ENCODE peak calls at places on chromosomes 7 and 10, in ten cellular contexts. H is fibroblast of lung, C is mesenchymal stem cell, G is HepG2, Y is H1, J is neural progenitor cell, D is mesendoderm, E is trophoblast cell, P is GM12878, W is A549. M is an unnamed sample. For H3K4me1, the result is how much of the 10 kb centered on the place peaks cover.

GRCh38 chr10:28008054-28008453 is 9.2 kb upstream of the ODAD2 start:
- DNase-seq in P (no peak), C (no peak), D (no peak), H (no peak), G (no peak), W (no peak), Y (no peak), J (no peak), E (no peak), M (no peak)

GRCh38 chr7:149855368-149856305 is 17.5 kb downstream of the ZNF862 start:
- DNase-seq in Y (no peak), C (peak), G (peak), J (peak), D (peak), H (peak), E (no peak), W (no peak), P (no peak), M (no peak)

GRCh38 chr10:76649723-76650127 is 987.9 kb downstream of the KCNMA1 start:
- DNase-seq in H (peak), P (no peak), W (peak), G (no peak), C (peak), E (no peak), J (no peak), Y (no peak), D (no peak), M (no peak)

GRCh38 chr10:111126073-111126472 is 49.2 kb downstream of the ADRA2A start:
- DNase-seq in D (no peak), H (peak), J (no peak), P (no peak), C (no peak), G (no peak), Y (no peak), W (no peak), E (no peak), M (no peak)

GRCh38 chr7:8197994-8198698 is 63.8 kb downstream of the ICA1 start:
- DNase-seq in G (no peak), C (no peak), D (no peak), E (no peak), P (no peak), W (no peak), H (no peak), Y (no peak), J (no peak), M (no peak)

GRCh38 chr10:72076756-72077155 is 11.6 kb downstream of the SPOCK2 start:
- DNase-seq in Y (no peak), P (no peak), E (no peak), H (no peak), C (no peak), J (no peak), D (no peak), G (no peak), W (no peak), M (no peak)

GRCh38 chr7:45001138-45001694 is 1.2 kb downstream of the CCM2 start:
- DNase-seq in G (no peak), P (no peak), E (peak), W (no peak), H (peak), D (peak), C (peak), J (peak), Y (no peak), M (peak)

GRCh38 chr7:11707606-11708193 is 124.3 kb downstream of the THSD7A start:
- DNase-seq in W (no peak), H (peak), E (no peak), J (no peak), D (no peak), Y (no peak), C (peak), G (no peak), P (no peak), M (no peak)

GRCh38 chr10:100519321-100520051 is at the start of gene SEC31B:
- DNase-seq in Y (no peak), G (peak), J (peak), D (peak), P (no peak), W (no peak), C (peak), H (no peak), E (no peak), M (no peak)

GRCh38 chr7:131111-132094 is 61.0 kb upstream of the FAM20C start:
- DNase-seq in D (no peak), J (no peak), G (no peak), P (no peak), H (peak), W (no peak), C (no peak), Y (no peak), E (no peak), M (no peak)

GRCh38 chr7:23426876-23427275 is 43.4 kb downstream of the IGF2BP3 start:
- DNase-seq in Y (no peak), P (no peak), D (no peak), E (no peak), G (no peak), J (no peak), W (no peak), C (no peak), H (peak), M (no peak)

GRCh38 chr7:50197547-50197946 is 104.5 kb upstream of the ZPBP start:
- DNase-seq in G (peak), J (no peak), P (peak), Y (peak), H (no peak), W (no peak), D (peak), C (no peak), E (peak), M (no peak)

GRCh38 chr7:69652947-69653701 is 54.8 kb downstream of the AUTS2 start:
- DNase-seq in D (no peak), W (no peak), H (no peak), J (no peak), E (no peak), Y (no peak), P (no peak), C (no peak), G (no peak), M (no peak)

GRCh38 chr7:77651544-77652162 is 44.6 kb upstream of the RSBN1L start:
- DNase-seq in Y (no peak), D (peak), C (peak), H (peak), G (peak), P (no peak), J (peak), W (peak), E (no peak), M (no peak)

GRCh38 chr10:15744217-15744865 is 24.6 kb upstream of the ITGA8 start:
- DNase-seq in W (peak), E (peak), C (peak), D (peak), H (peak), J (peak), Y (no peak), P (no peak), G (peak), M (no peak)

GRCh38 chr10:127119901-127120300 is 76.5 kb downstream of the INSYN2A start:
- DNase-seq in Y (no peak), W (no peak), G (no peak), J (no peak), E (no peak), C (no peak), D (no peak), H (no peak), P (no peak), M (no peak)

GRCh38 chr7:82234457-82235049 is 209.0 kb downstream of the CACNA2D1 start:
- DNase-seq in G (peak), D (peak), J (peak), H (peak), P (no peak), C (peak), W (peak), Y (no peak), E (no peak), M (no peak)

GRCh38 chr7:70678621-70679251 is 453.2 kb upstream of the GALNT17 start:
- DNase-seq in P (no peak), E (no peak), C (peak), G (no peak), H (peak), D (no peak), Y (no peak), W (no peak), J (no peak), M (no peak)
- H3K4me2 ChIP-seq in P (no peak), E (no peak), C (no peak), G (no peak), H (no peak), D (no peak), Y (no peak), W (no peak), J (no peak), M (no peak)

GRCh38 chr10:79270471-79271246 is 76.6 kb upstream of the PPIF start:
- DNase-seq in H (no peak), Y (no peak), W (no peak), C (peak), P (no peak), J (no peak), E (peak), D (no peak), G (no peak), M (no peak)
- H3K4me1 ChIP-seq in H (half or more), Y (under half), W (under half), C (half or more), P (under half), J (under half), E (half or more), D (under half), G (under half), M (under half)

DNA sequence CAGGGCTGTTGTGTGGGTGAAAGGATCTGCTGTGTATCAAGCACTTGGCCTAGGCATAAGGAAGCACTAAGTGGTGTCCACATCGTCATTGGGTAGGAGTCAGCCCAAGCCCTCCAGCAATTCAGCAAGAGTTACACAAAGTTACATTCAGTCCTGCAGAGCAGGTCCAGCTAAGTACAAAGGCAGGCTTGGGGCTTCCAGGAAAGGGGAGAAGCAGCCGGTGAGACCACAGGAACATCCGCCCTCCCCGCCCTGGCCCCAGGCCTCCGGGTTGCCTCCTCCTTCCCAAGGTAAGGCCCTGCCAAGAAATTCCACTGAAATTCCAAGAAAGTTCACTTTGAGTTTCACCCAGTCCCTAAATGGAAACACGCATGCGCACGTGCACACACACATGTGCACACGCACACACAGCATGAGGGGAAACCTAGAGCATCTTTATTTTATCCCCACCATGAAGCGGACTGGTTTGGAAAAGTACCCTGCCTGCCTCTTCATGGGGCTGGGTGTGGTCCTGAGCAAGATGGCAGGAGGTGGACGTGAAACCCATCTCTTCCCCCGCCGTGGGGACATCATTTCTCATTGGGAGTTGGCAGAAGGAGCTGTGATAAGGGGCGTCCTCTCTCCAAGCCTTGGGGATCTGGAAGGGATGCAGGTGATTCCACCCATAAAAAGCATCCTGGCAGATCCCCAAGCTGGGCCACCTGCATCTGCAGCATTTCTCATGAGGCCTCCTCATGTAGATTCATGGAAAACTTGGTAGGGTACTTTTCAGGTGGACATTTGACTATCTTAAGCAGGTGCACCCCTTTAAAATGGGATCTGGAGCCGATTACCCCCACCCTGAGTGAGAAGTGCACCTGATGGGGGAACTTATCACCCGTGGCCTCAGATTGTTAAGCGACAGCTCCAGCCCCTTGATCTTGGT is 69.1 kb upstream of the NANOS1 start:
- DNase-seq in W (no peak), D (no peak), J (no peak), P (no peak), Y (no peak), E (peak), C (no peak), H (no peak), G (no peak), M (peak)
- H3K4me2 ChIP-seq in W (no peak), D (no peak), J (no peak), P (no peak), Y (no peak), E (no peak), C (no peak), H (no peak), G (no peak), M (peak)

DNA sequence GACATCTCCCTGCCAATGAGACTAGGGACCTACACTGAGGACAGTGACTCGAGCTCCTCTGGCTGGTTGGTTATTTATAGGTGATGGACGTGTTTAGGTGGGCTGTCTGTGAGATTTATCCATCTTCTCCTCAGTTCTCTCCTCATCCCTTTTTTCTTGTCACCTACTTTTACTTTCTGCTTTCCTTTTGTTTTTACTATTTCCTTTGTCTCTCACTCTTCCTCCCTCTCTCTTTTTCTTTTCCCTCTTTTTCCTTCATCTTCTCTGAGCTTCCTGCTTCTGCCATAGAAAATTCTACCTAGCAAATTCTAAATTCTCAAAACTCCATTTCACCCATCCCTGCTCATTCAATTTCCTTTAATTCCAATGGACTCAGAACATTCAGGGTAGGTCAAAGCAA is 478.0 kb downstream of the GRID1 start:
- DNase-seq in C (no peak), Y (no peak), W (no peak), H (no peak), J (no peak), D (no peak), G (no peak), P (no peak), E (no peak), M (no peak)
- H3K4me1 ChIP-seq in C (under half), Y (under half), W (under half), H (under half), J (under half), D (under half), G (under half), P (under half), E (under half), M (under half)

GRCh38 chr7:97842772-97843345 is 29.3 kb downstream of the ASNS start:
- DNase-seq in G (no peak), W (no peak), E (no peak), H (no peak), J (no peak), D (no peak), C (no peak), Y (no peak), P (no peak), M (no peak)

GRCh38 chr7:97845622-97846203 is 26.5 kb downstream of the ASNS start:
- DNase-seq in Y (no peak), G (peak), P (no peak), J (peak), D (peak), H (peak), E (no peak), W (peak), C (peak), M (no peak)

GRCh38 chr7:97846945-97847344 is 25.3 kb downstream of the ASNS start:
- DNase-seq in H (no peak), D (no peak), W (no peak), P (no peak), C (no peak), J (no peak), E (no peak), Y (no peak), G (peak), M (no peak)

GRCh38 chr7:97844036-97844435 is 28.2 kb downstream of the ASNS start:
- DNase-seq in P (no peak), G (peak), E (no peak), Y (no peak), W (peak), D (no peak), C (no peak), J (no peak), H (no peak), M (no peak)

DNA sequence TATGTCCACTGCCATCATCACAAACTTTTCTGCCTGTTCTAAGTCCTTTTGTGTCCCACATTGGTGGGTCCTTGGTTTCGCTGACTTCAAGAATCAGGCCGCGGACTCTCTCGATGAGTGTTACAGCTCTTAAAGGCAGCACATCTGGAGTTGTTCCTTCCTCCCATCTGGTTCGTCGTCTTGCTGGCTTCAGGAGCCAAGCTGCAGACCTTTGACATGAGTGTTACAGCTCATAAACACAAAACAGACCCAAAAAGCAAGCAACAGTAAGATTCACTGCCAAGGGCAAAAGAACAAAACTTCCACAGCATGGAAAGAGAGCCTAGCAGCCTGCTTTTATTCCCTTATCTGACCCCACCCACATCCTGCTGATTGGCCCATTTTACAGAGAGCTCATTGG is 30.2 kb downstream of the ASNS start:
- DNase-seq in E (no peak), P (no peak), H (no peak), C (no peak), J (no peak), D (no peak), Y (no peak), G (no peak), W (no peak), M (no peak)
- H3K4me2 ChIP-seq in E (no peak), P (no peak), H (no peak), C (no peak), J (no peak), D (no peak), Y (no peak), G (no peak), W (no peak), M (no peak)

GRCh38 chr7:155996718-155997059 is 184.4 kb upstream of the SHH start:
- DNase-seq in H (no peak), P (no peak), D (no peak), J (no peak), W (no peak), Y (no peak), E (no peak), C (no peak), G (no peak), M (no peak)
- H3K4me1 ChIP-seq in H (under half), P (under half), D (under half), J (under half), W (under half), Y (under half), E (under half), C (under half), G (under half), M (under half)

GRCh38 chr7:114088541-114088940 is 169.7 kb upstream of the PPP1R3A start:
- DNase-seq in J (no peak), P (no peak), Y (no peak), E (no peak), C (no peak), G (no peak), D (no peak), H (no peak), W (no peak), M (no peak)
- H3K4me2 ChIP-seq in J (no peak), P (no peak), Y (peak), E (no peak), C (no peak), G (no peak), D (no peak), H (no peak), W (no peak), M (peak)